ENCODE peak calls at places on chromosomes 5 and 9, in eight cellular contexts. R is skeletal muscle cell; Q is HTR-8/SVneo; B is EL; G is neural crest cell; W is stimulated activated CD8-positive, alpha-beta memory T cell treated with anti-CD3 and anti-CD28 coated beads, Interleukin-12 subunit alpha, Interleukin-12 subunit beta, amount 100 ng/mL, for 4 hours; D is stimulated activated CD4-positive, alpha-beta T cell treated with anti-CD3 and anti-CD28 coated beads, Interleukin-1b, Interleukin-23, amount 100 ng/mL, for 1 hour; M is HFFc6. L is an unnamed sample.

GRCh38 chr5:132747064-132747692 is at the start of gene CCNI2:
- DNase-seq in Q (peak; percentile 23), W (peak; percentile 63), R (no peak), B (peak; percentile 43), G (peak; percentile 14), M (no peak), D (peak; percentile 28), L (peak; percentile 72)

GRCh38 chr5:176653401-176653800 is 6.1 kb downstream of the TSPAN17 start:
- DNase-seq in G (no peak), Q (no peak), B (no peak), R (no peak), W (peak; percentile 80), M (peak; percentile 22), D (peak; percentile 10), L (no peak)

GRCh38 chr5:41368158-41368557 is 142.2 kb downstream of the PLCXD3 start:
- DNase-seq in W (no peak), G (no peak), Q (no peak), R (no peak), D (no peak), B (peak; percentile 11), M (peak; percentile 6), L (no peak)

GRCh38 chr5:179489015-179489414 is 61.3 kb upstream of the RUFY1 start:
- DNase-seq in G (no peak), D (no peak), R (no peak), B (no peak), Q (no peak), W (no peak), M (no peak), L (no peak)

GRCh38 chr9:101448680-101449070 is 13.1 kb upstream of the ALDOB start:
- DNase-seq in Q (no peak), G (no peak), D (no peak), M (no peak), R (no peak), W (no peak), B (no peak), L (no peak)

GRCh38 chr9:82606761-82607382 is 456.1 kb downstream of the RASEF start:
- DNase-seq in R (peak; percentile 21), Q (peak; percentile 25), W (no peak), M (peak; percentile 74), G (peak; percentile 50), B (peak; percentile 64), D (no peak), L (no peak)

GRCh38 chr9:3179716-3180115 is 335.8 kb upstream of the PUM3 start:
- DNase-seq in B (no peak), D (no peak), G (no peak), W (no peak), M (no peak), R (peak; percentile 33), Q (no peak), L (no peak)

GRCh38 chr9:137551656-137552534 is at the start of gene MRPL41:
- DNase-seq in R (peak; percentile 52), D (peak; percentile 75), M (peak; percentile 75), W (peak; percentile 79), G (peak; percentile 89), B (peak; percentile 86), Q (peak; percentile 85), L (peak; percentile 95)

GRCh38 chr5:154191467-154192261 is 1.1 kb downstream of the GALNT10 start:
- DNase-seq in G (no peak), M (peak; percentile 60), Q (no peak), B (peak; percentile 50), W (no peak), R (no peak), D (no peak), L (no peak)

GRCh38 chr5:129398279-129398678 is 61.8 kb upstream of the ADAMTS19 start:
- DNase-seq in D (no peak), G (no peak), M (no peak), Q (no peak), B (no peak), W (no peak), R (no peak), L (no peak)

GRCh38 chr9:98118640-98119601 is at the start of gene TRIM14:
- DNase-seq in G (peak; percentile 48), D (no peak), M (peak; percentile 49), W (peak; percentile 39), R (no peak), Q (peak; percentile 83), B (peak; percentile 91), L (peak; percentile 89)

GRCh38 chr9:121658166-121658565 is 6.7 kb downstream of the DAB2IP start:
- DNase-seq in B (no peak), G (no peak), D (no peak), R (no peak), Q (no peak), W (no peak), M (no peak), L (no peak)

GRCh38 chr5:141858084-141858765 is 20.0 kb downstream of the PCDH1 start:
- DNase-seq in Q (no peak), R (no peak), W (no peak), G (no peak), B (no peak), M (no peak), D (no peak), L (no peak)

L was measured in 8988T.